ENCODE peak calls at places on chromosomes 2 and 18, in ten cellular contexts. P is sigmoid colon, U is spleen, A is uterus, I is IMR-90, W is body of pancreas, H is heart left ventricle, D is ovary, M is K562, K is right lobe of liver. R is an unnamed sample.

GRCh38 chr2:54605836-54606235 is 117.6 kb upstream of the EML6 start:
- DNase-seq in P (no peak), U (no peak), A (no peak), I (peak; percentile 53), W (no peak), H (no peak), D (no peak), M (no peak), K (no peak), R (no peak)

GRCh38 chr2:195304310-195304709 is 352.7 kb upstream of the SLC39A10 start:
- DNase-seq in P (no peak), U (no peak), A (no peak), I (peak; percentile 2), W (no peak), H (no peak), D (no peak), M (no peak), K (no peak), R (no peak)

GRCh38 chr2:100621371-100621910 is 58.6 kb downstream of the PDCL3 start:
- DNase-seq in P (no peak), U (no peak), A (no peak), I (no peak), W (no peak), H (no peak), D (no peak), M (no peak), K (no peak), R (no peak)

GRCh38 chr2:164766217-164766616 is 75.4 kb downstream of the COBLL1 start:
- DNase-seq in P (no peak), U (no peak), A (no peak), I (no peak), W (no peak), H (no peak), D (no peak), M (no peak), K (no peak), R (no peak)

GRCh38 chr2:13227543-13227942 is 510.8 kb downstream of the TRIB2 start:
- DNase-seq in P (no peak), U (no peak), A (no peak), I (no peak), W (no peak), H (no peak), D (no peak), M (no peak), K (no peak), R (no peak)

GRCh38 chr2:13616656-13617055 is 899.9 kb downstream of the TRIB2 start:
- DNase-seq in P (no peak), U (no peak), A (no peak), I (no peak), W (no peak), H (no peak), D (no peak), M (no peak), K (no peak), R (no peak)

GRCh38 chr18:76445275-76445674 is 49.8 kb downstream of the ZNF516 start:
- DNase-seq in P (no peak), U (no peak), A (peak; percentile 59), I (peak; percentile 84), W (no peak), H (no peak), D (no peak), M (no peak), K (no peak), R (no peak)

GRCh38 chr2:191020742-191021381 is 6.9 kb upstream of the STAT1 start:
- DNase-seq in P (peak; percentile 80), U (no peak), A (peak; percentile 72), I (peak; percentile 93), W (peak; percentile 61), H (no peak), D (no peak), M (no peak), K (no peak), R (peak; percentile 55)

GRCh38 chr18:80159713-80160636 is 50.9 kb downstream of the ADNP2 start:
- DNase-seq in P (no peak), U (peak; percentile 86), A (no peak), I (no peak), W (peak; percentile 34), H (no peak), D (peak; percentile 53), M (no peak), K (no peak), R (no peak)

GRCh38 chr2:210477496-210477895 is 937 bp upstream of the LANCL1 start:
- DNase-seq in P (no peak), U (no peak), A (peak; percentile 43), I (peak; percentile 64), W (peak; percentile 8), H (peak; percentile 28), D (peak; percentile 33), M (peak; percentile 50), K (no peak), R (peak; percentile 14)

GRCh38 chr18:67301592-67301991 is 214.9 kb downstream of the DSEL start:
- DNase-seq in P (no peak), U (no peak), A (no peak), I (peak; percentile 13), W (no peak), H (no peak), D (no peak), M (no peak), K (no peak), R (no peak)

GRCh38 chr2:186027922-186028321 is 289.3 kb downstream of the FSIP2 start:
- DNase-seq in P (no peak), U (no peak), A (no peak), I (no peak), W (no peak), H (no peak), D (no peak), M (no peak), K (no peak), R (no peak)

GRCh38 chr2:217929757-217930707 is 72.8 kb downstream of the TNS1 start:
- DNase-seq in P (peak; percentile 95), U (no peak), A (peak; percentile 91), I (peak; percentile 34), W (peak; percentile 68), H (no peak), D (no peak), M (no peak), K (peak; percentile 94), R (peak; percentile 65)
- H3K4me3 ChIP-seq in P (peak overlapping the region; percentile 9), U (no peak overlapping the region), A (no peak overlapping the region), I (no peak overlapping the region), W (no peak overlapping the region), H (no peak overlapping the region), D (no peak overlapping the region), M (no peak overlapping the region), K (peak overlapping the region; percentile 3), R (peak overlapping the region; percentile 8)

DNA sequence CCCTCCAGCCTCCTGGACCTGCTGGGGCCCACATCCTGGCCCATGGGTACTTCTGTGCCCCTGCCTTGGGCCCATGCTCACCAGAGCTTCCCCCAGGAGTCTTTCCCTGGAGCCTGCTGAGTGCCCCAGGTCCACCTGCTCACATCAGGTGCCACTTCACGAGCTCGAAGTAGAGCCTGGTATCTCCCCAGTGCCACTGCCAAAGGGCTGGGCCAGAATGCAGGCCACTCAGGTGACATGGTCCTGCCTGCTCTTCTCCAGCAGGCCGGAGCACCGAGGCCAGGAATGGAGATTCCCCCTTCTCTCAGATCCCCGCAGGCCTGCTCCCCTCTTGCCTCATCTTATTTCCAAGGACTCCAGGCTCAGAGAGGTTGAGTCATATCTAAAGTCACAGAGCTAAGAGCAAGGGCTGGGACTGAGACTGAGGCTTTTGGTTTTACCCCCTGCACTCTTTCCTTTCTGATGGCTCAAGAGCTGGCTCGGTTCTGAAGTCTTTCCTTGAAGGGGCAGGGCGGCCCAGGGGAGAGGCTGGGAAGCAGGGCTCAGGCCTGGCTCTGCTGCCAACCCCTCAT is 79.2 kb downstream of the HS1BP3 start:
- DNase-seq in P (no peak), U (no peak), A (peak; percentile 16), I (no peak), W (no peak), H (no peak), D (no peak), M (no peak), K (no peak), R (no peak)
- H3K4me1 ChIP-seq in P (peaks cover 15% of the 10 kb centered on the region), U (peaks cover 7% of the 10 kb centered on the region), A (peaks cover 9% of the 10 kb centered on the region), I (peaks cover 8% of the 10 kb centered on the region), W (no peaks in the 10 kb centered on the region), H (peaks cover 28% of the 10 kb centered on the region), D (peaks cover 13% of the 10 kb centered on the region), M (peaks cover 9% of the 10 kb centered on the region), K (peaks cover 41% of the 10 kb centered on the region), R (peaks cover 8% of the 10 kb centered on the region)

GRCh38 chr2:152098798-152099654 is at the start of gene CACNB4:
- DNase-seq in P (no peak), U (peak; percentile 81), A (no peak), I (no peak), W (no peak), H (no peak), D (peak; percentile 36), M (peak; percentile 18), K (no peak), R (no peak)
- TF ChIP-seq POLR2A in P (no peak), U (no peak), A (no peak), I (no peak), W (no peak), H (no peak), D (no peak), M (no peak), K (no peak), R (no peak)

GRCh38 chr2:136115183-136115751 is 2.7 kb downstream of the CXCR4 start:
- DNase-seq in P (no peak), U (no peak), A (no peak), I (no peak), W (peak; percentile 20), H (no peak), D (no peak), M (no peak), K (no peak), R (no peak)

GRCh38 chr2:136117909-136118818 is at the start of gene CXCR4:
- DNase-seq in P (peak; percentile 77), U (peak; percentile 98), A (no peak), I (peak; percentile 2), W (peak; percentile 72), H (peak; percentile 73), D (peak; percentile 39), M (peak; percentile 87), K (peak; percentile 87), R (no peak)

GRCh38 chr2:136117391-136117841 is 533 bp downstream of the CXCR4 start:
- DNase-seq in P (no peak), U (peak; percentile 92), A (no peak), I (peak; percentile 26), W (no peak), H (peak; percentile 56), D (no peak), M (peak; percentile 28), K (peak; percentile 68), R (no peak)

GRCh38 chr2:136116111-136116812 is 1.7 kb downstream of the CXCR4 start:
- DNase-seq in P (peak; percentile 68), U (peak; percentile 92), A (no peak), I (no peak), W (peak; percentile 52), H (peak; percentile 54), D (no peak), M (no peak), K (peak; percentile 61), R (peak; percentile 21)

DNA sequence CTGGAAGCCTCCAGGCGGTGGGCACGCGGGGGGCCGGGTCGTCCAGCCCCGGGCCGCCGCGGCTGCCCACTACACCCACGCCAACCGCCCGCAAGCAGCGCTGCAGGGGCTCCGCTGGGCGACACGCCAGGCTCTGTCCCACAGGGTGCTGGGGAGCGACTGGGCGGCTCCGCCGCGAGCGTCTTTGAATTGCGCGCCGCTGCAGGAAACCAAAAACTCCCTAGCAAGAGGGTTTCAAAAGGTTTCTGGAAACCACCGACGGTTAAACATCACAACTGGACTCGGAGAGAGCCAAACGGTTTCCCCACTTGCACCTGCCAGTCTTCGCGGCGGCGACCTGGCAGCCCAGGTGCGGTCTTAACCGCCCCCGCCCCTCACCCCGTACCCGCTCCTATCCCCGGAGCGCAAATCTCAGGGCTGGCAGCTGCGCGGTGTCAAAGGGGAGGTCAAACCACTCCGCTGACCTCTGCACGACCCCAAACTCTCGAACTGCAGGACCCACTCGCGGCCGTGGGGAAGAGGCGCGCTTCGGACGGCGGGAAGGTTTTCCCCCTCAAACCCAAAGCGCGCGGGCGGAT is 1.0 kb downstream of the CXCR4 start:
- DNase-seq in P (no peak), U (peak; percentile 92), A (no peak), I (no peak), W (no peak), H (peak; percentile 32), D (peak; percentile 12), M (no peak), K (peak; percentile 64), R (no peak)
- H3K4me3 ChIP-seq in P (peak overlapping the region; percentile 31), U (peak overlapping the region; percentile 72), A (peak overlapping the region; percentile 24), I (no peak overlapping the region), W (peak overlapping the region; percentile 27), H (peak overlapping the region; percentile 82), D (peak overlapping the region; percentile 17), M (no peak overlapping the region), K (peak overlapping the region; percentile 36), R (peak overlapping the region; percentile 48)